ENCODE peak calls at places on chromosome 15, in six cellular contexts. D is ovary, X is adrenal gland, A is transverse colon, P is body of pancreas, T is stomach. K is an unnamed sample. For H3K4me1, the result is how much of the 10 kb centered on the place peaks cover.

GRCh38 chr15:90227336-90227735 is 6.4 kb downstream of the CIB1 start:
- DNase-seq in D (no peak), A (no peak), P (no peak), X (no peak), T (no peak), K (no peak)

GRCh38 chr15:62706361-62706760 is 336.2 kb upstream of the TPM1 start:
- DNase-seq in A (no peak), D (no peak), X (no peak), T (no peak), P (no peak), K (no peak)

GRCh38 chr15:57017024-57017423 is 98.6 kb downstream of the TCF12 start:
- DNase-seq in P (no peak), D (no peak), X (no peak), T (no peak), A (no peak), K (no peak)

GRCh38 chr15:100880139-100880896 is 687 bp downstream of the ALDH1A3 start:
- DNase-seq in D (no peak), P (no peak), T (no peak), X (no peak), A (no peak), K (no peak)

GRCh38 chr15:40238927-40239591 is at the start of gene PAK6:
- DNase-seq in X (peak), A (peak), T (peak), D (peak), P (peak), K (peak)

GRCh38 chr15:51016615-51017014 is 78.1 kb downstream of the TNFAIP8L3 start:
- DNase-seq in D (no peak), A (no peak), T (no peak), X (no peak), P (no peak), K (no peak)

GRCh38 chr15:63970723-63971426 is 75.4 kb downstream of the DAPK2 start:
- DNase-seq in X (no peak), P (no peak), D (no peak), A (no peak), T (no peak), K (no peak)

GRCh38 chr15:73318463-73319351 is 50.1 kb downstream of the HCN4 start:
- DNase-seq in X (no peak), P (no peak), A (no peak), D (peak), T (no peak), K (no peak)

GRCh38 chr15:64334530-64334929 is 21.4 kb downstream of the CSNK1G1 start:
- DNase-seq in P (no peak), X (no peak), A (peak), T (no peak), D (no peak), K (no peak)

GRCh38 chr15:90071220-90071807 is 31.0 kb downstream of the IDH2 start:
- DNase-seq in D (peak), P (peak), T (peak), X (peak), A (peak), K (peak)

GRCh38 chr15:47203993-47204392 is 513.3 kb upstream of the SEMA6D start:
- DNase-seq in T (no peak), X (no peak), A (no peak), P (no peak), D (no peak), K (no peak)
- H3K4me1 ChIP-seq in T (under half), X (under half), A (under half), P (under half), D (under half), K (under half)

GRCh38 chr15:58329781-58330467 is 101.9 kb upstream of the LIPC start:
- DNase-seq in A (peak), D (no peak), T (peak), P (peak), X (peak), K (peak)
- TF ChIP-seq POLR2A in A (no peak), D (no peak), T (no peak), P (no peak), X (no peak), K (no peak)

GRCh38 chr15:49464513-49464912 is 41.5 kb downstream of the FGF7 start:
- DNase-seq in X (no peak), A (no peak), D (no peak), P (no peak), T (no peak), K (no peak)

GRCh38 chr15:49466119-49466518 is 43.1 kb downstream of the FGF7 start:
- DNase-seq in P (no peak), X (no peak), A (no peak), T (no peak), D (no peak), K (no peak)

GRCh38 chr15:49460411-49460941 is 37.4 kb downstream of the FGF7 start:
- DNase-seq in P (no peak), X (no peak), A (no peak), D (no peak), T (no peak), K (no peak)

GRCh38 chr15:49458145-49458544 is 35.1 kb downstream of the FGF7 start:
- DNase-seq in T (no peak), X (no peak), D (no peak), P (no peak), A (no peak), K (no peak)

GRCh38 chr15:49462242-49462641 is 39.2 kb downstream of the FGF7 start:
- DNase-seq in X (no peak), A (no peak), P (no peak), T (no peak), D (no peak), K (no peak)
- H3K4me1 ChIP-seq in X (under half), A (under half), P (under half), T (under half), D (under half), K (under half)

DNA sequence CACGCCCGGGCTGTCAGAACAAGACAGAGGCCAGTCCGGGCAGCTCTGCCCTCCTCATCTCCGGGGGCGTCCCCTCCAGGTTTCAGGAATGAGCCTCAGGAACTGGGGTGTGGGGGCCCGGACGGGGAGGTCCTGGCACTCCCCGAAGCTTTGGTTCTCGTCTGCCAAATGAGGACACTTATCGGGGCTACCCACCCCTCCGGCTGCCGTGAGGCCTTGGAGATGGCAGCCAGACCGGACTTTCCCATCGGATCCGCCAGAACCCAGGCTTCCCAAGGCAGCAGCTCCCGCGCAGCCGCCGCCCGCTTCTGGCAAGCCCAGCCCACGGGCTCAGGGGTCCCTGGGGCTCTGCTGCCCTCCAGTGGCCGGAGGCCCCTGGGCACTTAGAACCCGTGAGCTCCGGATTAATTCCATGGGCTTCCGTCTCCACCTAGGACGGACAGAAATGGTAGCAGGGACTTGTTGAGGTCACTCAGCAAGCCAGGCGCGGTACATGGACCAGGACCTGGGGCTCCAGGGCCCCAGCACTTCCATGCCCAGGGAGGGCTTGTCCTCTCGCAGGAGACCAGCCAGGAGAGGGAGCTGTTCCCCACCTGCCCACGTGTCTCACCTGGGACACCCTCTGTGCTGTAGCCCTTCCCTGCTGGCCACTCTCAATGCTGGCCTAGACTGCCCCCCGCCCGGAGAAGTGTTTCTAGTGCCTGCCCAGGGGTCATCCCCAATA is 89.4 kb downstream of the LINGO1 start:
- DNase-seq in A (peak), T (peak), X (peak), D (peak), P (peak), K (peak)
- TF ChIP-seq POLR2A in A (no peak), T (no peak), X (no peak), D (peak), P (no peak), K (no peak)

GRCh38 chr15:85646538-85647091 is 148.1 kb downstream of the KLHL25 start:
- DNase-seq in T (no peak), A (no peak), P (no peak), D (no peak), X (no peak), K (no peak)
- H3K4me1 ChIP-seq in T (under half), A (under half), P (under half), D (under half), X (under half), K (under half)

K was measured in prostate gland.